ENCODE peak calls at places on chromosomes 16 and 17, in four cellular contexts. One of them, this sample, is unnamed.

GRCh38 chr16:22784690-22785214 is 29.2 kb upstream of the HS3ST2 start:
- DNase-seq in IMR-90: no peak
- DNase-seq in H1: no peak
- DNase-seq in H9: no peak
- DNase-seq in this sample: no peak

GRCh38 chr17:57086069-57086930 is 1.3 kb downstream of the AKAP1 start:
- DNase-seq in H9: peak
- DNase-seq in IMR-90: peak
- DNase-seq in H1: no peak
- DNase-seq in this sample: peak

GRCh38 chr17:871731-872517 is 89.8 kb downstream of the MRM3 start:
- DNase-seq in H1: no peak
- DNase-seq in H9: no peak
- DNase-seq in IMR-90: no peak
- DNase-seq in this sample: no peak

GRCh38 chr16:88968589-88969280 is 8.3 kb downstream of the CBFA2T3 start:
- DNase-seq in H1: no peak
- DNase-seq in H9: no peak
- DNase-seq in IMR-90: no peak
- DNase-seq in this sample: no peak

GRCh38 chr16:57017251-57017650 is 27.9 kb downstream of the NLRC5 start:
- DNase-seq in IMR-90: peak
- DNase-seq in H1: no peak
- DNase-seq in H9: no peak
- DNase-seq in this sample: no peak

GRCh38 chr16:57938936-57939871 is 31.7 kb downstream of the CNGB1 start:
- DNase-seq in H1: no peak
- DNase-seq in IMR-90: peak
- DNase-seq in H9: no peak
- DNase-seq in this sample: peak

GRCh38 chr17:44219126-44219635 is 294 bp downstream of the UBTF start:
- DNase-seq in H9: peak
- DNase-seq in H1: no peak
- DNase-seq in IMR-90: peak
- DNase-seq in this sample: peak

GRCh38 chr16:86517652-86518258 is 7.4 kb downstream of the FOXF1 start:
- DNase-seq in H1: no peak
- DNase-seq in H9: peak
- DNase-seq in IMR-90: peak
- DNase-seq in this sample: peak

GRCh38 chr16:49287572-49287971 is 5.9 kb upstream of the CBLN1 start:
- DNase-seq in IMR-90: no peak
- DNase-seq in H9: peak
- DNase-seq in H1: no peak
- DNase-seq in this sample: peak

GRCh38 chr16:86879268-86879667 is 300.9 kb downstream of the FOXL1 start:
- DNase-seq in H1: no peak
- DNase-seq in H9: no peak
- DNase-seq in IMR-90: no peak
- DNase-seq in this sample: no peak

GRCh38 chr17:27294689-27295630 is 1.0 kb downstream of the WSB1 start:
- DNase-seq in H9: peak
- DNase-seq in IMR-90: peak
- DNase-seq in H1: no peak
- DNase-seq in this sample: peak

GRCh38 chr17:17810374-17811248 is 26.2 kb downstream of the SREBF1 start:
- DNase-seq in IMR-90: no peak
- DNase-seq in H1: no peak
- DNase-seq in H9: peak
- DNase-seq in this sample: peak

GRCh38 chr17:45270828-45271418 is 9.0 kb upstream of the SPATA32 start:
- DNase-seq in IMR-90: no peak
- DNase-seq in H1: no peak
- DNase-seq in H9: peak
- DNase-seq in this sample: peak

GRCh38 chr16:20303012-20303411 is 24.3 kb downstream of the GP2 start:
- DNase-seq in H9: no peak
- DNase-seq in H1: no peak
- DNase-seq in IMR-90: no peak
- DNase-seq in this sample: no peak

GRCh38 chr16:73669535-73670274 is 621.8 kb upstream of the ZFHX3 start:
- DNase-seq in IMR-90: no peak
- DNase-seq in H9: no peak
- DNase-seq in H1: no peak
- DNase-seq in this sample: no peak

GRCh38 chr17:10420811-10421210 is 939 bp downstream of the MYH8 start:
- DNase-seq in H1: no peak
- DNase-seq in H9: no peak
- DNase-seq in IMR-90: no peak
- DNase-seq in this sample: no peak

GRCh38 chr17:64653325-64653984 is 8.7 kb downstream of the SMURF2 start:
- DNase-seq in H9: no peak
- DNase-seq in H1: no peak
- DNase-seq in IMR-90: peak
- DNase-seq in this sample: no peak

GRCh38 chr17:72145562-72145961 is 24.7 kb downstream of the SOX9 start:
- DNase-seq in H9: no peak
- DNase-seq in H1: no peak
- DNase-seq in IMR-90: no peak
- DNase-seq in this sample: no peak

GRCh38 chr17:70848785-70849184 is 679.5 kb downstream of the KCNJ2 start:
- DNase-seq in IMR-90: peak
- DNase-seq in H9: no peak
- DNase-seq in H1: no peak
- DNase-seq in this sample: no peak

GRCh38 chr16:4538067-4538385 is 547 bp downstream of the CDIP1 start:
- DNase-seq in H1: no peak
- DNase-seq in IMR-90: no peak
- DNase-seq in H9: no peak
- DNase-seq in this sample: peak

GRCh38 chr17:80998388-80999223 is 7.0 kb downstream of the CHMP6 start:
- DNase-seq in IMR-90: no peak
- DNase-seq in H9: no peak
- DNase-seq in H1: no peak
- DNase-seq in this sample: no peak

GRCh38 chr17:27259356-27259755 is 34.6 kb upstream of the WSB1 start:
- DNase-seq in IMR-90: no peak
- DNase-seq in H9: no peak
- DNase-seq in H1: no peak
- DNase-seq in this sample: no peak

GRCh38 chr17:5618511-5618910 is 34.2 kb upstream of the NLRP1 start:
- DNase-seq in H9: no peak
- DNase-seq in IMR-90: no peak
- DNase-seq in H1: no peak
- DNase-seq in this sample: no peak

GRCh38 chr16:30095166-30096078 is 591 bp downstream of the YPEL3 start:
- DNase-seq in H9: no peak
- DNase-seq in IMR-90: no peak
- DNase-seq in H1: no peak
- DNase-seq in this sample: no peak

GRCh38 chr16:58730724-58731370 is 3.3 kb downstream of the GOT2 start:
- DNase-seq in IMR-90: no peak
- DNase-seq in H1: no peak
- DNase-seq in H9: no peak
- DNase-seq in this sample: no peak

GRCh38 chr17:34167359-34167758 is 87.7 kb upstream of the CCL2 start:
- DNase-seq in IMR-90: peak
- DNase-seq in H9: no peak
- DNase-seq in H1: no peak
- DNase-seq in this sample: no peak

GRCh38 chr17:62653002-62653830 is 25.7 kb downstream of the MRC2 start:
- DNase-seq in IMR-90: peak
- DNase-seq in H9: peak
- DNase-seq in H1: no peak
- DNase-seq in this sample: peak

GRCh38 chr17:45895304-45895968 is 1.1 kb downstream of the MAPT start:
- DNase-seq in H9: peak
- DNase-seq in H1: no peak
- DNase-seq in IMR-90: no peak
- DNase-seq in this sample: peak

GRCh38 chr17:76445697-76446448 is 7.1 kb downstream of the UBE2O start:
- DNase-seq in H9: no peak
- DNase-seq in IMR-90: no peak
- DNase-seq in H1: no peak
- DNase-seq in this sample: peak

GRCh38 chr17:27315322-27315721 is 21.4 kb downstream of the WSB1 start:
- DNase-seq in H1: no peak
- DNase-seq in IMR-90: peak
- DNase-seq in H9: peak
- DNase-seq in this sample: no peak

GRCh38 chr16:84933774-84934571 is 77.4 kb downstream of the ZDHHC7 start:
- DNase-seq in IMR-90: peak
- DNase-seq in H1: no peak
- DNase-seq in H9: no peak
- DNase-seq in this sample: no peak

GRCh38 chr16:82633964-82634600 is 7.3 kb downstream of the CDH13 start:
- DNase-seq in IMR-90: peak
- DNase-seq in H9: no peak
- DNase-seq in H1: no peak
- DNase-seq in this sample: peak

DNA sequence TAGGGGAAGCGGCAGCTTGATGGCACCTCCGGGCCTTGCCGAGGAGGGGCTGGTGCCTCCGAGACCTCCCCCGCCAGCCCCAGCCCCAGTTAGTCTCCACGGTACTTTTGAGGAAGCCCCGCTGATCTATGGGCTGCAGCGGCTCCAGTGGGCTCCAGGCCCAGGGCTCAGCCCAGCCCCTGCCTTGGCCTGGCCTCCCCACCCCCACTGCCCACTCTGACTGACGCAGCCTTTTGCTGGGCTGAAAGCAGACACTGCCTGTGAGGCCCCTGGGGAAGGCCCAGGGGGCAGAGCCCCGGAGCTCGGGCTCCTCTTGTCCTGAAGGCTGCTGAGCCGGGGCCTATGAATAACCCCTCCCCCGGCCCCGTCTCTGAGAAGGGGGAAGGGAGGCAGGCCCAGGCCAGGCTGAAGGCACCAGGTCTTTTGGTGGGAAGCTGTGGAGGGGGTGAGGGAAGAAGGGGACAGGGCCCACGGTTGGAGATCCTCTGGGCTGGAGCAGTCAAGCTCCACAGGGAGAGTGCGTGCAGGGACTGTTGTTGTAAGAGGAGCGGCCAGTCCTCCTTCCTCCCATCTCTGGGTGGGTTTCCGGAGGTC is 7.5 kb upstream of the SMTNL2 start:
- DNase-seq in H9: peak
- DNase-seq in H1: no peak
- DNase-seq in IMR-90: no peak
- DNase-seq in this sample: peak
- H4K5ac ChIP-seq in H9: no peak
- H4K5ac ChIP-seq in H1: peak
- H4K5ac ChIP-seq in IMR-90: no peak
- H4K5ac ChIP-seq in this sample: no peak

GRCh38 chr17:74332017-74332650 is 6.1 kb downstream of the KIF19 start:
- DNase-seq in IMR-90: no peak
- DNase-seq in H1: no peak
- DNase-seq in H9: no peak
- DNase-seq in this sample: no peak
- H2BK15ac ChIP-seq in IMR-90: no peak
- H2BK15ac ChIP-seq in H1: peak
- H2BK15ac ChIP-seq in H9: no peak
- H2BK15ac ChIP-seq in this sample: no peak

GRCh38 chr17:7413346-7413985 is 5.8 kb downstream of the NLGN2 start:
- DNase-seq in H9: no peak
- DNase-seq in H1: no peak
- DNase-seq in IMR-90: peak
- DNase-seq in this sample: no peak
- H4K5ac ChIP-seq in H9: no peak
- H4K5ac ChIP-seq in H1: no peak
- H4K5ac ChIP-seq in IMR-90: no peak
- H4K5ac ChIP-seq in this sample: no peak

DNA sequence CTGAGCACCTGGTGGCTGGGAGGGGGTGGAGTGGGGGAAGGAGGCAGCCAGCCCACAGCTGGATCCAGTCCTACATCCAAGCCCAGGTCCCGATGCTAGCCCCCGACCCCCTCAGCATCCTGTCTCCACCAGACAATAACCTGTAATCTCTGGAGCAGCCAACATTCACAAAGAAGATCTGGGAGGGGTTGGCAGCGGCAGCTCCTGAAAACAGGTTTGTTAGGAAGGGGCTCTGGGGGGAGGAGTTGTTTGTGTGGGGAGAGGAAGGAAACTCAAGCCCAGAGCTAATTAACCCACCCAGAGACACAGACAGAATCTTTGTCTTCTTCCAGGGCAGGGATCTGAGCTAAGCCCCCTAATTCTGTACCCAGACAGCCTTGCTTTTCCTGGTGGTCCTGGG is 4.6 kb upstream of the C17orf113 start:
- DNase-seq in H1: no peak
- DNase-seq in IMR-90: no peak
- DNase-seq in H9: peak
- DNase-seq in this sample: no peak
- H2BK15ac ChIP-seq in H1: no peak
- H2BK15ac ChIP-seq in IMR-90: no peak
- H2BK15ac ChIP-seq in H9: no peak
- H2BK15ac ChIP-seq in this sample: no peak

DNA sequence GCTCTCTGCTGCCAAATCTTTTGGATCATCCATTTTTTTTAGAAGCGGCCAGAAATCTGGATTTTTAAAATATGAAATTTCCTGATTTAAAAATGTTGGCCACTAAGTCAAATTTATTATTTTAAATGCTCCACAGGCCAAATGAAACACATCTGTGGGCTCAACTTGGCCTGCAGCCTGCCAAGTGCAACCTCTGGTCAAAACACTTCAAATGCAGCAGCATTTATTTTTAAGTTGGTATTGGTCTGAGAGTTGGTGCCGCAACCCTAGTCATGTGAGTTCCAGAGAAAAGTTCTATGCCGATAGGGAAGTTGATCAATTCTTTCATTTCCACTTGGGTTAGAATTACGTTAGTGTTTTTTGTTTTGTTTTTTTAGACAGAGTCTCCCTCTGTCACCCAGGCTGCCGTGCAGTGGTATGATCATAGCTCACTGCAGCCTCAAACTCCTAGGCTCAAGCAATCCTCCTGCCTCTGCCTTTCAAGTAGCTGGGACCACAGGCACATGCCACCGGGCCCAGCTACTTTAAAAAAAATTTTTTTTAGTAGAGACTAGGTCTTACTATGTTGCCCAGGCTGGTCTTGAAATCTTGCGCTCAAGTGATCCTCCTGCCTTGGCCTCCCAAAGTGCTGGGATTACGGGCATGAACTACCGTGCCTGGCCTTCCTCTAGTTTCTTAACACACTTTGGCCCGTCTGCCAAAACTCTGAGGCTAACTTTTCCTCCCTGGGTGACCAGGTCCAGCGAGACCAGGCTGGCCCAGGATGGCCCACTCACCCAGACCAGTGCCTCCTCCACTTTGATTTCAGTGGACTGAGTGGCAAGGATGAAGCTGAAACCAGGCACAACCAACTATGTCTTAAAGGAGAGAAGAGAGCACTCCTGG is 221.1 kb downstream of the MRTFB start:
- DNase-seq in IMR-90: no peak
- DNase-seq in H1: no peak
- DNase-seq in H9: no peak
- DNase-seq in this sample: no peak
- H4K5ac ChIP-seq in IMR-90: no peak
- H4K5ac ChIP-seq in H1: no peak
- H4K5ac ChIP-seq in H9: no peak
- H4K5ac ChIP-seq in this sample: no peak